ENCODE peak calls at places on chromosomes 4 and X, in ten cellular contexts. One of them, this sample, is unnamed.

GRCh38 chrX:150887906-150888465 is 10.5 kb downstream of the CD99L2 start:
- DNase-seq in KBM-7: no peak
- DNase-seq in AG08395: no peak
- DNase-seq in keratinocyte: no peak
- DNase-seq in A549: peak
- DNase-seq in NCI-H1105: no peak
- DNase-seq in NCI-H2081: no peak
- DNase-seq in non-pigmented ciliary epithelial cell: no peak
- DNase-seq in activated CD4-positive, alpha-beta memory T cell treated with anti-CD3 and anti-CD28 coated beads for 36 hours: no peak
- DNase-seq in activated CD4-positive, alpha-beta T cell treated with anti-CD3 and anti-CD28 coated beads, Interleukin-2, amount 50 U/mL, for 48 hours: no peak
- DNase-seq in this sample: no peak

GRCh38 chr4:4461850-4462249 is 74.9 kb downstream of the NSG1 start:
- DNase-seq in KBM-7: no peak
- DNase-seq in AG08395: no peak
- DNase-seq in keratinocyte: no peak
- DNase-seq in A549: no peak
- DNase-seq in NCI-H1105: no peak
- DNase-seq in NCI-H2081: no peak
- DNase-seq in non-pigmented ciliary epithelial cell: no peak
- DNase-seq in activated CD4-positive, alpha-beta memory T cell treated with anti-CD3 and anti-CD28 coated beads for 36 hours: peak
- DNase-seq in activated CD4-positive, alpha-beta T cell treated with anti-CD3 and anti-CD28 coated beads, Interleukin-2, amount 50 U/mL, for 48 hours: peak
- DNase-seq in this sample: peak

GRCh38 chrX:41108684-41109205 is 23.5 kb downstream of the USP9X start:
- DNase-seq in KBM-7: no peak
- DNase-seq in AG08395: no peak
- DNase-seq in keratinocyte: no peak
- DNase-seq in A549: no peak
- DNase-seq in NCI-H1105: no peak
- DNase-seq in NCI-H2081: no peak
- DNase-seq in non-pigmented ciliary epithelial cell: no peak
- DNase-seq in activated CD4-positive, alpha-beta memory T cell treated with anti-CD3 and anti-CD28 coated beads for 36 hours: no peak
- DNase-seq in activated CD4-positive, alpha-beta T cell treated with anti-CD3 and anti-CD28 coated beads, Interleukin-2, amount 50 U/mL, for 48 hours: no peak
- DNase-seq in this sample: no peak

GRCh38 chr4:154807042-154807630 is 26.1 kb downstream of the RBM46 start:
- DNase-seq in KBM-7: peak
- DNase-seq in AG08395: no peak
- DNase-seq in keratinocyte: no peak
- DNase-seq in A549: peak
- DNase-seq in NCI-H1105: peak
- DNase-seq in NCI-H2081: no peak
- DNase-seq in non-pigmented ciliary epithelial cell: no peak
- DNase-seq in activated CD4-positive, alpha-beta memory T cell treated with anti-CD3 and anti-CD28 coated beads for 36 hours: no peak
- DNase-seq in activated CD4-positive, alpha-beta T cell treated with anti-CD3 and anti-CD28 coated beads, Interleukin-2, amount 50 U/mL, for 48 hours: no peak
- DNase-seq in this sample: no peak

GRCh38 chrX:87572911-87573310 is 55.3 kb downstream of the KLHL4 start:
- DNase-seq in KBM-7: no peak
- DNase-seq in AG08395: no peak
- DNase-seq in keratinocyte: no peak
- DNase-seq in A549: no peak
- DNase-seq in NCI-H1105: no peak
- DNase-seq in NCI-H2081: no peak
- DNase-seq in non-pigmented ciliary epithelial cell: no peak
- DNase-seq in activated CD4-positive, alpha-beta memory T cell treated with anti-CD3 and anti-CD28 coated beads for 36 hours: no peak
- DNase-seq in activated CD4-positive, alpha-beta T cell treated with anti-CD3 and anti-CD28 coated beads, Interleukin-2, amount 50 U/mL, for 48 hours: no peak
- DNase-seq in this sample: no peak

GRCh38 chrX:70970482-70970999 is 39.6 kb upstream of the SLC7A3 start:
- DNase-seq in KBM-7: peak
- DNase-seq in AG08395: peak
- DNase-seq in keratinocyte: no peak
- DNase-seq in A549: peak
- DNase-seq in NCI-H1105: no peak
- DNase-seq in NCI-H2081: peak
- DNase-seq in non-pigmented ciliary epithelial cell: no peak
- DNase-seq in activated CD4-positive, alpha-beta memory T cell treated with anti-CD3 and anti-CD28 coated beads for 36 hours: no peak
- DNase-seq in activated CD4-positive, alpha-beta T cell treated with anti-CD3 and anti-CD28 coated beads, Interleukin-2, amount 50 U/mL, for 48 hours: no peak
- DNase-seq in this sample: no peak

GRCh38 chrX:27132851-27133250 is 330.3 kb downstream of the PPP4R3C start:
- DNase-seq in KBM-7: no peak
- DNase-seq in AG08395: no peak
- DNase-seq in keratinocyte: no peak
- DNase-seq in A549: no peak
- DNase-seq in NCI-H1105: no peak
- DNase-seq in NCI-H2081: no peak
- DNase-seq in non-pigmented ciliary epithelial cell: no peak
- DNase-seq in activated CD4-positive, alpha-beta memory T cell treated with anti-CD3 and anti-CD28 coated beads for 36 hours: no peak
- DNase-seq in activated CD4-positive, alpha-beta T cell treated with anti-CD3 and anti-CD28 coated beads, Interleukin-2, amount 50 U/mL, for 48 hours: no peak
- DNase-seq in this sample: no peak

GRCh38 chr4:16995451-16995850 is 97.0 kb upstream of the LDB2 start:
- DNase-seq in KBM-7: no peak
- DNase-seq in AG08395: peak
- DNase-seq in keratinocyte: no peak
- DNase-seq in A549: no peak
- DNase-seq in NCI-H1105: no peak
- DNase-seq in NCI-H2081: no peak
- DNase-seq in non-pigmented ciliary epithelial cell: no peak
- DNase-seq in activated CD4-positive, alpha-beta memory T cell treated with anti-CD3 and anti-CD28 coated beads for 36 hours: no peak
- DNase-seq in activated CD4-positive, alpha-beta T cell treated with anti-CD3 and anti-CD28 coated beads, Interleukin-2, amount 50 U/mL, for 48 hours: no peak
- DNase-seq in this sample: no peak

GRCh38 chrX:79161655-79162054 is 17.2 kb downstream of the GPR174 start:
- DNase-seq in KBM-7: peak
- DNase-seq in AG08395: no peak
- DNase-seq in keratinocyte: no peak
- DNase-seq in A549: no peak
- DNase-seq in NCI-H1105: no peak
- DNase-seq in NCI-H2081: no peak
- DNase-seq in non-pigmented ciliary epithelial cell: no peak
- DNase-seq in activated CD4-positive, alpha-beta memory T cell treated with anti-CD3 and anti-CD28 coated beads for 36 hours: peak
- DNase-seq in activated CD4-positive, alpha-beta T cell treated with anti-CD3 and anti-CD28 coated beads, Interleukin-2, amount 50 U/mL, for 48 hours: no peak
- DNase-seq in this sample: peak

GRCh38 chrX:43963726-43964125 is 9.5 kb downstream of the NDP start:
- DNase-seq in KBM-7: no peak
- DNase-seq in AG08395: no peak
- DNase-seq in keratinocyte: no peak
- DNase-seq in A549: no peak
- DNase-seq in NCI-H1105: no peak
- DNase-seq in NCI-H2081: no peak
- DNase-seq in non-pigmented ciliary epithelial cell: no peak
- DNase-seq in activated CD4-positive, alpha-beta memory T cell treated with anti-CD3 and anti-CD28 coated beads for 36 hours: no peak
- DNase-seq in activated CD4-positive, alpha-beta T cell treated with anti-CD3 and anti-CD28 coated beads, Interleukin-2, amount 50 U/mL, for 48 hours: no peak
- DNase-seq in this sample: no peak

GRCh38 chrX:24207826-24208225 is 58.3 kb downstream of the ZFX start:
- DNase-seq in KBM-7: no peak
- DNase-seq in AG08395: no peak
- DNase-seq in keratinocyte: no peak
- DNase-seq in A549: no peak
- DNase-seq in NCI-H1105: no peak
- DNase-seq in NCI-H2081: no peak
- DNase-seq in non-pigmented ciliary epithelial cell: no peak
- DNase-seq in activated CD4-positive, alpha-beta memory T cell treated with anti-CD3 and anti-CD28 coated beads for 36 hours: no peak
- DNase-seq in activated CD4-positive, alpha-beta T cell treated with anti-CD3 and anti-CD28 coated beads, Interleukin-2, amount 50 U/mL, for 48 hours: no peak
- DNase-seq in this sample: no peak

GRCh38 chr4:156941940-156942548 is 29.6 kb downstream of the PDGFC start:
- DNase-seq in KBM-7: no peak
- DNase-seq in AG08395: no peak
- DNase-seq in keratinocyte: no peak
- DNase-seq in A549: peak
- DNase-seq in NCI-H1105: no peak
- DNase-seq in NCI-H2081: peak
- DNase-seq in non-pigmented ciliary epithelial cell: peak
- DNase-seq in activated CD4-positive, alpha-beta memory T cell treated with anti-CD3 and anti-CD28 coated beads for 36 hours: no peak
- DNase-seq in activated CD4-positive, alpha-beta T cell treated with anti-CD3 and anti-CD28 coated beads, Interleukin-2, amount 50 U/mL, for 48 hours: no peak
- DNase-seq in this sample: no peak

GRCh38 chrX:95318882-95319281 is 1365.8 kb upstream of the DIAPH2 start:
- DNase-seq in KBM-7: peak
- DNase-seq in AG08395: peak
- DNase-seq in keratinocyte: no peak
- DNase-seq in A549: peak
- DNase-seq in NCI-H1105: no peak
- DNase-seq in NCI-H2081: peak
- DNase-seq in non-pigmented ciliary epithelial cell: no peak
- DNase-seq in activated CD4-positive, alpha-beta memory T cell treated with anti-CD3 and anti-CD28 coated beads for 36 hours: no peak
- DNase-seq in activated CD4-positive, alpha-beta T cell treated with anti-CD3 and anti-CD28 coated beads, Interleukin-2, amount 50 U/mL, for 48 hours: no peak
- DNase-seq in this sample: no peak

GRCh38 chr4:14151099-14151498 is 523.6 kb upstream of the BOD1L1 start:
- DNase-seq in KBM-7: no peak
- DNase-seq in AG08395: no peak
- DNase-seq in keratinocyte: no peak
- DNase-seq in A549: no peak
- DNase-seq in NCI-H1105: no peak
- DNase-seq in NCI-H2081: no peak
- DNase-seq in non-pigmented ciliary epithelial cell: no peak
- DNase-seq in activated CD4-positive, alpha-beta memory T cell treated with anti-CD3 and anti-CD28 coated beads for 36 hours: no peak
- DNase-seq in activated CD4-positive, alpha-beta T cell treated with anti-CD3 and anti-CD28 coated beads, Interleukin-2, amount 50 U/mL, for 48 hours: no peak
- DNase-seq in this sample: no peak

GRCh38 chr4:16150716-16151115 is 66.9 kb upstream of the PROM1 start:
- DNase-seq in KBM-7: no peak
- DNase-seq in AG08395: peak
- DNase-seq in keratinocyte: no peak
- DNase-seq in A549: no peak
- DNase-seq in NCI-H1105: no peak
- DNase-seq in NCI-H2081: no peak
- DNase-seq in non-pigmented ciliary epithelial cell: no peak
- DNase-seq in activated CD4-positive, alpha-beta memory T cell treated with anti-CD3 and anti-CD28 coated beads for 36 hours: no peak
- DNase-seq in activated CD4-positive, alpha-beta T cell treated with anti-CD3 and anti-CD28 coated beads, Interleukin-2, amount 50 U/mL, for 48 hours: no peak
- DNase-seq in this sample: no peak

GRCh38 chrX:132594129-132594528 is 105.3 kb upstream of the MBNL3 start:
- DNase-seq in KBM-7: no peak
- DNase-seq in AG08395: no peak
- DNase-seq in keratinocyte: peak
- DNase-seq in A549: no peak
- DNase-seq in NCI-H1105: no peak
- DNase-seq in NCI-H2081: no peak
- DNase-seq in non-pigmented ciliary epithelial cell: no peak
- DNase-seq in activated CD4-positive, alpha-beta memory T cell treated with anti-CD3 and anti-CD28 coated beads for 36 hours: no peak
- DNase-seq in activated CD4-positive, alpha-beta T cell treated with anti-CD3 and anti-CD28 coated beads, Interleukin-2, amount 50 U/mL, for 48 hours: no peak
- DNase-seq in this sample: no peak

GRCh38 chrX:102345916-102346315 is 93.9 kb downstream of the NXF2B start:
- DNase-seq in KBM-7: peak
- DNase-seq in AG08395: peak
- DNase-seq in keratinocyte: no peak
- DNase-seq in A549: peak
- DNase-seq in NCI-H1105: no peak
- DNase-seq in NCI-H2081: no peak
- DNase-seq in non-pigmented ciliary epithelial cell: no peak
- DNase-seq in activated CD4-positive, alpha-beta memory T cell treated with anti-CD3 and anti-CD28 coated beads for 36 hours: peak
- DNase-seq in activated CD4-positive, alpha-beta T cell treated with anti-CD3 and anti-CD28 coated beads, Interleukin-2, amount 50 U/mL, for 48 hours: peak
- DNase-seq in this sample: peak

GRCh38 chr4:10006236-10006603 is 15.1 kb downstream of the SLC2A9 start:
- DNase-seq in KBM-7: peak
- DNase-seq in AG08395: peak
- DNase-seq in keratinocyte: no peak
- DNase-seq in A549: peak
- DNase-seq in NCI-H1105: no peak
- DNase-seq in NCI-H2081: peak
- DNase-seq in non-pigmented ciliary epithelial cell: no peak
- DNase-seq in activated CD4-positive, alpha-beta memory T cell treated with anti-CD3 and anti-CD28 coated beads for 36 hours: no peak
- DNase-seq in activated CD4-positive, alpha-beta T cell treated with anti-CD3 and anti-CD28 coated beads, Interleukin-2, amount 50 U/mL, for 48 hours: no peak
- DNase-seq in this sample: no peak

GRCh38 chrX:27565992-27566391 is 24.2 kb upstream of the DCAF8L2 start:
- DNase-seq in KBM-7: no peak
- DNase-seq in AG08395: no peak
- DNase-seq in keratinocyte: no peak
- DNase-seq in A549: no peak
- DNase-seq in NCI-H1105: no peak
- DNase-seq in NCI-H2081: no peak
- DNase-seq in non-pigmented ciliary epithelial cell: no peak
- DNase-seq in activated CD4-positive, alpha-beta memory T cell treated with anti-CD3 and anti-CD28 coated beads for 36 hours: no peak
- DNase-seq in activated CD4-positive, alpha-beta T cell treated with anti-CD3 and anti-CD28 coated beads, Interleukin-2, amount 50 U/mL, for 48 hours: no peak
- DNase-seq in this sample: no peak

GRCh38 chrX:9278475-9279270 is 186.2 kb upstream of the TBL1X start:
- DNase-seq in KBM-7: no peak
- DNase-seq in AG08395: peak
- DNase-seq in keratinocyte: no peak
- DNase-seq in A549: no peak
- DNase-seq in NCI-H1105: no peak
- DNase-seq in NCI-H2081: no peak
- DNase-seq in non-pigmented ciliary epithelial cell: no peak
- DNase-seq in activated CD4-positive, alpha-beta memory T cell treated with anti-CD3 and anti-CD28 coated beads for 36 hours: no peak
- DNase-seq in activated CD4-positive, alpha-beta T cell treated with anti-CD3 and anti-CD28 coated beads, Interleukin-2, amount 50 U/mL, for 48 hours: no peak
- DNase-seq in this sample: no peak

GRCh38 chr4:175456131-175456530 is 355.9 kb downstream of the GPM6A start:
- DNase-seq in KBM-7: no peak
- DNase-seq in AG08395: no peak
- DNase-seq in keratinocyte: no peak
- DNase-seq in A549: no peak
- DNase-seq in NCI-H1105: no peak
- DNase-seq in NCI-H2081: no peak
- DNase-seq in non-pigmented ciliary epithelial cell: no peak
- DNase-seq in activated CD4-positive, alpha-beta memory T cell treated with anti-CD3 and anti-CD28 coated beads for 36 hours: no peak
- DNase-seq in activated CD4-positive, alpha-beta T cell treated with anti-CD3 and anti-CD28 coated beads, Interleukin-2, amount 50 U/mL, for 48 hours: no peak
- DNase-seq in this sample: no peak

GRCh38 chr4:15250021-15250441 is 177.8 kb upstream of the C1QTNF7 start:
- DNase-seq in KBM-7: no peak
- DNase-seq in AG08395: peak
- DNase-seq in keratinocyte: no peak
- DNase-seq in A549: no peak
- DNase-seq in NCI-H1105: no peak
- DNase-seq in NCI-H2081: no peak
- DNase-seq in non-pigmented ciliary epithelial cell: no peak
- DNase-seq in activated CD4-positive, alpha-beta memory T cell treated with anti-CD3 and anti-CD28 coated beads for 36 hours: no peak
- DNase-seq in activated CD4-positive, alpha-beta T cell treated with anti-CD3 and anti-CD28 coated beads, Interleukin-2, amount 50 U/mL, for 48 hours: no peak
- DNase-seq in this sample: no peak

GRCh38 chr4:57544811-57545654 is 434.8 kb upstream of the IGFBP7 start:
- DNase-seq in KBM-7: no peak
- DNase-seq in AG08395: no peak
- DNase-seq in keratinocyte: no peak
- DNase-seq in A549: no peak
- DNase-seq in NCI-H1105: no peak
- DNase-seq in NCI-H2081: no peak
- DNase-seq in non-pigmented ciliary epithelial cell: no peak
- DNase-seq in activated CD4-positive, alpha-beta memory T cell treated with anti-CD3 and anti-CD28 coated beads for 36 hours: no peak
- DNase-seq in activated CD4-positive, alpha-beta T cell treated with anti-CD3 and anti-CD28 coated beads, Interleukin-2, amount 50 U/mL, for 48 hours: no peak
- DNase-seq in this sample: no peak

GRCh38 chr4:54971474-54971950 is 153.9 kb downstream of the KDR start:
- DNase-seq in KBM-7: peak
- DNase-seq in AG08395: peak
- DNase-seq in keratinocyte: no peak
- DNase-seq in A549: peak
- DNase-seq in NCI-H1105: no peak
- DNase-seq in NCI-H2081: peak
- DNase-seq in non-pigmented ciliary epithelial cell: no peak
- DNase-seq in activated CD4-positive, alpha-beta memory T cell treated with anti-CD3 and anti-CD28 coated beads for 36 hours: no peak
- DNase-seq in activated CD4-positive, alpha-beta T cell treated with anti-CD3 and anti-CD28 coated beads, Interleukin-2, amount 50 U/mL, for 48 hours: no peak
- DNase-seq in this sample: no peak

GRCh38 chrX:139932901-139933796 is at the start of gene ATP11C:
- DNase-seq in KBM-7: peak
- DNase-seq in AG08395: peak
- DNase-seq in keratinocyte: peak
- DNase-seq in A549: peak
- DNase-seq in NCI-H1105: peak
- DNase-seq in NCI-H2081: peak
- DNase-seq in non-pigmented ciliary epithelial cell: peak
- DNase-seq in activated CD4-positive, alpha-beta memory T cell treated with anti-CD3 and anti-CD28 coated beads for 36 hours: peak
- DNase-seq in activated CD4-positive, alpha-beta T cell treated with anti-CD3 and anti-CD28 coated beads, Interleukin-2, amount 50 U/mL, for 48 hours: peak
- DNase-seq in this sample: peak